ENCODE peak calls at places on chromosomes 11 and 22, in seven cellular contexts. E is nephron progenitor cell; J is neuronal stem cell; V is anterior cingulate cortex; Y is A172; C is CD8-positive, alpha-beta memory T cell; U is substantia nigra. X is an unnamed sample.
A peak's percentile ranks its signal among the peaks of the same experiment; 100 is the strongest.

GRCh38 chr22:49993649-49994360 is 18.8 kb downstream of the IL17REL start:
- DNase-seq in E (no peak), J (no peak), V (no peak), Y (no peak), C (no peak), U (no peak), X (no peak)

GRCh38 chr22:23183107-23183698 is 2.9 kb downstream of the BCR start:
- DNase-seq in E (peak; percentile 71), J (peak; percentile 74), V (peak; percentile 50), Y (peak; percentile 42), C (no peak), U (peak; percentile 69), X (no peak)

GRCh38 chr11:129283141-129283540 is 91.0 kb upstream of the ARHGAP32 start:
- DNase-seq in E (no peak), J (no peak), V (no peak), Y (no peak), C (no peak), U (no peak), X (no peak)

GRCh38 chr11:69155302-69156198 is at the start of gene SMIM38:
- DNase-seq in E (no peak), J (no peak), V (peak; percentile 16), Y (no peak), C (no peak), U (no peak), X (no peak)

GRCh38 chr11:101442171-101442570 is 141.6 kb downstream of the TRPC6 start:
- DNase-seq in E (no peak), J (no peak), V (no peak), Y (no peak), C (no peak), U (no peak), X (no peak)

GRCh38 chr11:40544162-40544561 is 915.3 kb downstream of the LRRC4C start:
- DNase-seq in E (no peak), J (no peak), V (no peak), Y (no peak), C (no peak), U (no peak), X (no peak)

GRCh38 chr11:106014035-106014434 is 8.0 kb downstream of the MSANTD4 start:
- DNase-seq in E (no peak), J (no peak), V (no peak), Y (no peak), C (no peak), U (no peak), X (no peak)

GRCh38 chr11:35682230-35683195 is 19.9 kb downstream of the TRIM44 start:
- DNase-seq in E (no peak), J (no peak), V (no peak), Y (peak; percentile 12), C (no peak), U (no peak), X (no peak)

GRCh38 chr11:118016094-118016493 is 29.9 kb downstream of the IL10RA start:
- DNase-seq in E (no peak), J (no peak), V (no peak), Y (no peak), C (no peak), U (no peak), X (no peak)

GRCh38 chr11:107858217-107859070 is at the start of gene SLC35F2:
- DNase-seq in E (peak; percentile 79), J (peak; percentile 62), V (no peak), Y (no peak), C (peak; percentile 45), U (peak; percentile 17), X (peak; percentile 55)

GRCh38 chr11:36306888-36307287 is 10.8 kb downstream of the PRR5L start:
- DNase-seq in E (peak; percentile 41), J (no peak), V (no peak), Y (peak; percentile 60), C (no peak), U (no peak), X (peak; percentile 55)

GRCh38 chr11:65700377-65700776 is 11.7 kb upstream of the KAT5 start:
- DNase-seq in E (no peak), J (no peak), V (no peak), Y (no peak), C (no peak), U (no peak), X (no peak)

GRCh38 chr11:42772886-42773285 is 538.9 kb upstream of the API5 start:
- DNase-seq in E (no peak), J (no peak), V (no peak), Y (no peak), C (no peak), U (no peak), X (no peak)

GRCh38 chr11:110850846-110851245 is 138.6 kb upstream of the ARHGAP20 start:
- DNase-seq in E (no peak), J (no peak), V (no peak), Y (no peak), C (no peak), U (no peak), X (no peak)

GRCh38 chr11:113457784-113458183 is 17.4 kb downstream of the DRD2 start:
- DNase-seq in E (no peak), J (peak; percentile 40), V (no peak), Y (no peak), C (no peak), U (no peak), X (no peak)

GRCh38 chr11:111120221-111120620 is 125.3 kb upstream of the POU2AF2 start:
- DNase-seq in E (no peak), J (no peak), V (no peak), Y (no peak), C (no peak), U (no peak), X (no peak)

GRCh38 chr11:27726981-27727380 is 26.7 kb upstream of the BDNF start:
- DNase-seq in E (no peak), J (no peak), V (no peak), Y (no peak), C (no peak), U (no peak), X (no peak)

GRCh38 chr11:8206251-8207079 is 37.6 kb upstream of the RIC3 start:
- DNase-seq in E (no peak), J (no peak), V (peak; percentile 20), Y (no peak), C (no peak), U (peak; percentile 56), X (no peak)

GRCh38 chr11:76588455-76589325 is 81.9 kb downstream of the LRRC32 start:
- DNase-seq in E (no peak), J (no peak), V (no peak), Y (no peak), C (no peak), U (no peak), X (no peak)

GRCh38 chr11:111460340-111460739 is 51.8 kb downstream of the BTG4 start:
- DNase-seq in E (no peak), J (no peak), V (no peak), Y (no peak), C (no peak), U (no peak), X (no peak)

GRCh38 chr22:19704355-19705015 is 9.8 kb upstream of the SEPTIN5 start:
- DNase-seq in E (no peak), J (no peak), V (no peak), Y (no peak), C (no peak), U (no peak), X (no peak)

GRCh38 chr11:2772544-2773031 is 72.8 kb upstream of the KCNQ1OT1 start:
- DNase-seq in E (no peak), J (no peak), V (no peak), Y (peak; percentile 86), C (no peak), U (no peak), X (peak; percentile 63)

X was measured in SJSA1.